ENCODE peak calls at places on chromosome 5, in five cellular contexts. K is K562, I is SK-N-SH, R is HepG2, W is GM12878. A is an unnamed sample. For H4K20me1, the result is how much of the 10 kb centered on the place peaks cover.

GRCh38 chr5:180347651-180348050 is 5.5 kb downstream of the GFPT2 start:
- DNase-seq in K (no peak), I (no peak), R (no peak), W (no peak), A (no peak)

GRCh38 chr5:157263586-157264090 is 2.3 kb upstream of the CYFIP2 start:
- DNase-seq in K (no peak), I (no peak), R (no peak), W (no peak), A (no peak)

GRCh38 chr5:40986666-40987065 is 77.4 kb downstream of the C7 start:
- DNase-seq in K (no peak), I (no peak), R (no peak), W (no peak), A (no peak)

GRCh38 chr5:129857124-129857523 is 47.1 kb upstream of the CHSY3 start:
- DNase-seq in K (no peak), I (no peak), R (no peak), W (no peak), A (no peak)

GRCh38 chr5:34656001-34656699 is at the start of gene RAI14:
- DNase-seq in K (peak), I (peak), R (peak), W (no peak), A (peak)

GRCh38 chr5:111453290-111453689 is 59.0 kb downstream of the STARD4 start:
- DNase-seq in K (no peak), I (no peak), R (no peak), W (no peak), A (no peak)

GRCh38 chr5:172453206-172453985 is 929 bp downstream of the SH3PXD2B start:
- DNase-seq in K (no peak), I (peak), R (peak), W (no peak), A (peak)

GRCh38 chr5:60332244-60333018 is 367.5 kb downstream of the DEPDC1B start:
- DNase-seq in K (no peak), I (peak), R (no peak), W (no peak), A (no peak)

GRCh38 chr5:17696625-17697024 is 62.4 kb downstream of the TAF11L14 start:
- DNase-seq in K (no peak), I (no peak), R (no peak), W (no peak), A (no peak)

GRCh38 chr5:96219580-96220281 is 213.3 kb downstream of the PCSK1 start:
- DNase-seq in K (no peak), I (no peak), R (no peak), W (no peak), A (no peak)

GRCh38 chr5:57989378-57989777 is 470.5 kb downstream of the PLK2 start:
- DNase-seq in K (no peak), I (no peak), R (no peak), W (no peak), A (no peak)

GRCh38 chr5:2581418-2581817 is 170.1 kb downstream of the IRX2 start:
- DNase-seq in K (no peak), I (no peak), R (no peak), W (no peak), A (no peak)

GRCh38 chr5:150153483-150153882 is 2.2 kb downstream of the PDGFRB start:
- DNase-seq in K (no peak), I (no peak), R (no peak), W (no peak), A (no peak)

GRCh38 chr5:147855774-147856069 is 22.8 kb upstream of the SCGB3A2 start:
- DNase-seq in K (no peak), I (no peak), R (no peak), W (no peak), A (no peak)

GRCh38 chr5:76579166-76579765 is 43.9 kb downstream of the F2RL2 start:
- DNase-seq in K (no peak), I (no peak), R (no peak), W (no peak), A (no peak)

GRCh38 chr5:133389066-133389590 is 223.2 kb downstream of the FSTL4 start:
- DNase-seq in K (no peak), I (no peak), R (no peak), W (no peak), A (no peak)

GRCh38 chr5:55418994-55419991 is 111.5 kb downstream of the MTREX start:
- DNase-seq in K (no peak), I (no peak), R (peak), W (no peak), A (no peak)

GRCh38 chr5:43301653-43302091 is 11.5 kb downstream of the HMGCS1 start:
- DNase-seq in K (peak), I (no peak), R (no peak), W (no peak), A (no peak)
- H4K20me1 ChIP-seq in K (under half), I (under half), R (half or more), W (under half), A (under half)

GRCh38 chr5:115962565-115963402 is 509 bp downstream of the LVRN start:
- DNase-seq in K (no peak), I (peak), R (no peak), W (no peak), A (no peak)
- TF ChIP-seq REST in K (no peak), I (no peak), R (no peak), W (no peak), A (no peak)

GRCh38 chr5:88941581-88941980 is 58.6 kb upstream of the MEF2C start:
- DNase-seq in K (no peak), I (no peak), R (no peak), W (no peak), A (no peak)
- TF ChIP-seq MAX in K (no peak), I (no peak), R (no peak), W (no peak), A (no peak)

GRCh38 chr5:73450672-73451217 is 2.2 kb upstream of the FOXD1 start:
- DNase-seq in K (no peak), I (no peak), R (no peak), W (no peak), A (no peak)
- H4K20me1 ChIP-seq in K (under half), I (under half), R (under half), W (under half), A (under half)

A was measured in HCT116.